ENCODE peak calls at places on chromosomes 7 and 10, in five cellular contexts. M is retina, C is nephron progenitor cell, N is C1 segment of cervical spinal cord, A is HepG2. R is an unnamed sample.
A peak's percentile ranks its signal among the peaks of the same experiment; 100 is the strongest.

GRCh38 chr10:79248341-79248931 is 98.8 kb upstream of the PPIF start:
- DNase-seq in M (peak; percentile 11), C (no peak), N (no peak), A (no peak), R (no peak)

GRCh38 chr10:72638586-72639440 is 12.9 kb upstream of the MICU1 start:
- DNase-seq in M (no peak), C (no peak), N (no peak), A (peak; percentile 83), R (peak; percentile 30)

GRCh38 chr7:48035301-48035966 is at the start of gene C7orf57:
- DNase-seq in M (peak; percentile 96), C (peak; percentile 95), N (no peak), A (peak; percentile 54), R (peak; percentile 94)

GRCh38 chr10:93199221-93199681 is 125.6 kb downstream of the CYP26A1 start:
- DNase-seq in M (peak; percentile 74), C (peak; percentile 23), N (no peak), A (peak; percentile 22), R (peak; percentile 58)

GRCh38 chr7:43694399-43694748 is 34.9 kb downstream of the COA1 start:
- DNase-seq in M (no peak), C (no peak), N (no peak), A (peak; percentile 16), R (no peak)

GRCh38 chr10:91391915-91392314 is 18.2 kb upstream of the HECTD2 start:
- DNase-seq in M (no peak), C (no peak), N (no peak), A (no peak), R (no peak)

GRCh38 chr7:80155374-80155773 is 20.7 kb downstream of the GNAI1 start:
- DNase-seq in M (no peak), C (no peak), N (no peak), A (no peak), R (no peak)

GRCh38 chr7:27965650-27966049 is 214.9 kb downstream of the JAZF1 start:
- DNase-seq in M (no peak), C (no peak), N (no peak), A (no peak), R (no peak)

GRCh38 chr7:21542891-21543527 is at the start of gene DNAH11:
- DNase-seq in M (peak; percentile 92), C (peak; percentile 80), N (no peak), A (no peak), R (peak; percentile 61)